ENCODE peak calls at places on chromosomes 16 and 17, in six cellular contexts. One of them, this sample, is unnamed.

GRCh38 chr17:61816538-61816937 is 46.8 kb downstream of the BRIP1 start:
- DNase-seq in activated CD8-positive, alpha-beta T cell treated with anti-CD3 and anti-CD28 coated beads for 36 hours: peak; percentile 12
- DNase-seq in AG09319: no peak
- DNase-seq in cardiac fibroblast: no peak
- DNase-seq in pancreas: no peak
- DNase-seq in astrocyte of the spinal cord: no peak
- DNase-seq in this sample: no peak

GRCh38 chr17:48614904-48615211 is 234 bp downstream of the HOXB8 start:
- DNase-seq in activated CD8-positive, alpha-beta T cell treated with anti-CD3 and anti-CD28 coated beads for 36 hours: no peak
- DNase-seq in AG09319: no peak
- DNase-seq in cardiac fibroblast: no peak
- DNase-seq in pancreas: no peak
- DNase-seq in astrocyte of the spinal cord: peak; percentile 86
- DNase-seq in this sample: no peak

GRCh38 chr16:4692460-4693295 is 684 bp upstream of the NUDT16L1 start:
- DNase-seq in activated CD8-positive, alpha-beta T cell treated with anti-CD3 and anti-CD28 coated beads for 36 hours: peak; percentile 19
- DNase-seq in AG09319: no peak
- DNase-seq in cardiac fibroblast: no peak
- DNase-seq in pancreas: peak; percentile 53
- DNase-seq in astrocyte of the spinal cord: no peak
- DNase-seq in this sample: no peak

GRCh38 chr17:57819273-57819672 is 30.6 kb downstream of the MRPS23 start:
- DNase-seq in activated CD8-positive, alpha-beta T cell treated with anti-CD3 and anti-CD28 coated beads for 36 hours: no peak
- DNase-seq in AG09319: no peak
- DNase-seq in cardiac fibroblast: no peak
- DNase-seq in pancreas: no peak
- DNase-seq in astrocyte of the spinal cord: no peak
- DNase-seq in this sample: no peak

GRCh38 chr16:53614346-53614745 is 89.3 kb downstream of the RPGRIP1L start:
- DNase-seq in activated CD8-positive, alpha-beta T cell treated with anti-CD3 and anti-CD28 coated beads for 36 hours: no peak
- DNase-seq in AG09319: no peak
- DNase-seq in cardiac fibroblast: peak; percentile 72
- DNase-seq in pancreas: no peak
- DNase-seq in astrocyte of the spinal cord: no peak
- DNase-seq in this sample: no peak

GRCh38 chr16:68115851-68116250 is 30.7 kb downstream of the NFATC3 start:
- DNase-seq in activated CD8-positive, alpha-beta T cell treated with anti-CD3 and anti-CD28 coated beads for 36 hours: no peak
- DNase-seq in AG09319: no peak
- DNase-seq in cardiac fibroblast: no peak
- DNase-seq in pancreas: no peak
- DNase-seq in astrocyte of the spinal cord: no peak
- DNase-seq in this sample: no peak

GRCh38 chr17:78541488-78542237 is 35.5 kb downstream of the DNAH17 start:
- DNase-seq in activated CD8-positive, alpha-beta T cell treated with anti-CD3 and anti-CD28 coated beads for 36 hours: peak; percentile 17
- DNase-seq in AG09319: no peak
- DNase-seq in cardiac fibroblast: peak; percentile 64
- DNase-seq in pancreas: peak; percentile 10
- DNase-seq in astrocyte of the spinal cord: no peak
- DNase-seq in this sample: no peak

GRCh38 chr16:87854053-87854906 is 15.0 kb downstream of the SLC7A5 start:
- DNase-seq in activated CD8-positive, alpha-beta T cell treated with anti-CD3 and anti-CD28 coated beads for 36 hours: peak; percentile 53
- DNase-seq in AG09319: no peak
- DNase-seq in cardiac fibroblast: peak; percentile 47
- DNase-seq in pancreas: no peak
- DNase-seq in astrocyte of the spinal cord: peak; percentile 78
- DNase-seq in this sample: no peak

GRCh38 chr17:42566215-42566872 is 556 bp upstream of the MLX start:
- DNase-seq in activated CD8-positive, alpha-beta T cell treated with anti-CD3 and anti-CD28 coated beads for 36 hours: no peak
- DNase-seq in AG09319: no peak
- DNase-seq in cardiac fibroblast: no peak
- DNase-seq in pancreas: no peak
- DNase-seq in astrocyte of the spinal cord: no peak
- DNase-seq in this sample: no peak

GRCh38 chr16:88681709-88682451 is 4.4 kb downstream of the SNAI3 start:
- DNase-seq in activated CD8-positive, alpha-beta T cell treated with anti-CD3 and anti-CD28 coated beads for 36 hours: peak; percentile 91
- DNase-seq in AG09319: no peak
- DNase-seq in cardiac fibroblast: no peak
- DNase-seq in pancreas: no peak
- DNase-seq in astrocyte of the spinal cord: no peak
- DNase-seq in this sample: no peak

GRCh38 chr17:19304209-19304608 is 58.3 kb downstream of the B9D1 start:
- DNase-seq in activated CD8-positive, alpha-beta T cell treated with anti-CD3 and anti-CD28 coated beads for 36 hours: peak; percentile 11
- DNase-seq in AG09319: no peak
- DNase-seq in cardiac fibroblast: peak; percentile 77
- DNase-seq in pancreas: no peak
- DNase-seq in astrocyte of the spinal cord: peak; percentile 58
- DNase-seq in this sample: no peak

DNA sequence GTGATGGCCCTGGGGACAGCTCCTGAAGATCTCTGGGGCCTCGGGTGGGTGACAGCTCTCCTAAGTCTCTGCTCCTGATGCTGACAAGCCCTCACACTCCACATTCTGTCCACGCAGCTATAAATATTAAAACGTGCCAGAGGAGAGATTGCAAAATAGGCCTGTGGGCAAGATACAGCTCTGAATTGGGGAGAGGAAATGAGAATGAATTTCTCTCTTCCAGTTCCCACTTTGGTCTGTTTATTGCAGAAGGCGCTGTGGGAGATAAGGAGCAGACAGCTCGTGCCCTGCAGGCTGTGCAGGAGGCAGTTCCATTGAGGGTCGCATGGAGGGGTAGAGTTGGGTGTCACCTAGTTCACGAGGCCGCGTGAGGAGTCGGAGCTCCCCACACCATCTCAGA is 87.5 kb upstream of the SDK2 start:
- DNase-seq in activated CD8-positive, alpha-beta T cell treated with anti-CD3 and anti-CD28 coated beads for 36 hours: no peak
- DNase-seq in AG09319: no peak
- DNase-seq in cardiac fibroblast: no peak
- DNase-seq in pancreas: no peak
- DNase-seq in astrocyte of the spinal cord: no peak
- DNase-seq in this sample: no peak
- TF ChIP-seq CTCF in activated CD8-positive, alpha-beta T cell treated with anti-CD3 and anti-CD28 coated beads for 36 hours: no peak
- TF ChIP-seq CTCF in AG09319: no peak
- TF ChIP-seq CTCF in cardiac fibroblast: no peak
- TF ChIP-seq CTCF in pancreas: no peak
- TF ChIP-seq CTCF in astrocyte of the spinal cord: no peak
- TF ChIP-seq CTCF in this sample: no peak

GRCh38 chr17:52389632-52390031 is 231.1 kb upstream of the CA10 start:
- DNase-seq in activated CD8-positive, alpha-beta T cell treated with anti-CD3 and anti-CD28 coated beads for 36 hours: no peak
- DNase-seq in AG09319: no peak
- DNase-seq in cardiac fibroblast: no peak
- DNase-seq in pancreas: no peak
- DNase-seq in astrocyte of the spinal cord: no peak
- DNase-seq in this sample: no peak

GRCh38 chr17:52390422-52390821 is 231.9 kb upstream of the CA10 start:
- DNase-seq in activated CD8-positive, alpha-beta T cell treated with anti-CD3 and anti-CD28 coated beads for 36 hours: no peak
- DNase-seq in AG09319: no peak
- DNase-seq in cardiac fibroblast: no peak
- DNase-seq in pancreas: no peak
- DNase-seq in astrocyte of the spinal cord: no peak
- DNase-seq in this sample: no peak

GRCh38 chr17:52384695-52385094 is 226.2 kb upstream of the CA10 start:
- DNase-seq in activated CD8-positive, alpha-beta T cell treated with anti-CD3 and anti-CD28 coated beads for 36 hours: no peak
- DNase-seq in AG09319: no peak
- DNase-seq in cardiac fibroblast: no peak
- DNase-seq in pancreas: no peak
- DNase-seq in astrocyte of the spinal cord: no peak
- DNase-seq in this sample: no peak

GRCh38 chr17:52383493-52384100 is 225.1 kb upstream of the CA10 start:
- DNase-seq in activated CD8-positive, alpha-beta T cell treated with anti-CD3 and anti-CD28 coated beads for 36 hours: peak; percentile 41
- DNase-seq in AG09319: no peak
- DNase-seq in cardiac fibroblast: peak; percentile 39
- DNase-seq in pancreas: no peak
- DNase-seq in astrocyte of the spinal cord: peak; percentile 8
- DNase-seq in this sample: no peak

GRCh38 chr17:52388941-52389340 is 230.4 kb upstream of the CA10 start:
- DNase-seq in activated CD8-positive, alpha-beta T cell treated with anti-CD3 and anti-CD28 coated beads for 36 hours: no peak
- DNase-seq in AG09319: no peak
- DNase-seq in cardiac fibroblast: no peak
- DNase-seq in pancreas: no peak
- DNase-seq in astrocyte of the spinal cord: no peak
- DNase-seq in this sample: no peak
- TF ChIP-seq CTCF in activated CD8-positive, alpha-beta T cell treated with anti-CD3 and anti-CD28 coated beads for 36 hours: no peak
- TF ChIP-seq CTCF in AG09319: no peak
- TF ChIP-seq CTCF in cardiac fibroblast: no peak
- TF ChIP-seq CTCF in pancreas: no peak
- TF ChIP-seq CTCF in astrocyte of the spinal cord: no peak
- TF ChIP-seq CTCF in this sample: no peak

DNA sequence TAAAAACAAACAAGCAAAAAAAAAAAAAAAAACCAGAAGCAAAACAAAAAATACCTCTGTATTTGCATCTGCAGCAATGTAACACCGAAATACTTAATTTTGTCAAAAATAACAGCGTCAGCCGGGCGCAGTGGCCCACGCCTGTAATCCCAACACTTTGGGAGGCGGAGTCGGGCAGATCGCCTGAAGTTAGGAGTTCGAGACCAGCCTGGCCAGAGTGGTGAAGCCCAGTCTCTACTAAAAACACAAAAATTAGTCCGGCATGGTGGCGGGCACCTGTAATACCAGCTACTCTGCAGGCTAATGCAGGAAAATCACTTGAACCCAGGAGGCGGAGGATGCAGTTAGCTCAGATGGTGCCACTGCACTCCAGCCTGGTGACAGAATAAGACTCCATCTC is 683.5 kb upstream of the CA10 start:
- DNase-seq in activated CD8-positive, alpha-beta T cell treated with anti-CD3 and anti-CD28 coated beads for 36 hours: no peak
- DNase-seq in AG09319: no peak
- DNase-seq in cardiac fibroblast: no peak
- DNase-seq in pancreas: no peak
- DNase-seq in astrocyte of the spinal cord: no peak
- DNase-seq in this sample: no peak
- TF ChIP-seq CTCF in activated CD8-positive, alpha-beta T cell treated with anti-CD3 and anti-CD28 coated beads for 36 hours: no peak
- TF ChIP-seq CTCF in AG09319: no peak
- TF ChIP-seq CTCF in cardiac fibroblast: no peak
- TF ChIP-seq CTCF in pancreas: no peak
- TF ChIP-seq CTCF in astrocyte of the spinal cord: no peak
- TF ChIP-seq CTCF in this sample: no peak

DNA sequence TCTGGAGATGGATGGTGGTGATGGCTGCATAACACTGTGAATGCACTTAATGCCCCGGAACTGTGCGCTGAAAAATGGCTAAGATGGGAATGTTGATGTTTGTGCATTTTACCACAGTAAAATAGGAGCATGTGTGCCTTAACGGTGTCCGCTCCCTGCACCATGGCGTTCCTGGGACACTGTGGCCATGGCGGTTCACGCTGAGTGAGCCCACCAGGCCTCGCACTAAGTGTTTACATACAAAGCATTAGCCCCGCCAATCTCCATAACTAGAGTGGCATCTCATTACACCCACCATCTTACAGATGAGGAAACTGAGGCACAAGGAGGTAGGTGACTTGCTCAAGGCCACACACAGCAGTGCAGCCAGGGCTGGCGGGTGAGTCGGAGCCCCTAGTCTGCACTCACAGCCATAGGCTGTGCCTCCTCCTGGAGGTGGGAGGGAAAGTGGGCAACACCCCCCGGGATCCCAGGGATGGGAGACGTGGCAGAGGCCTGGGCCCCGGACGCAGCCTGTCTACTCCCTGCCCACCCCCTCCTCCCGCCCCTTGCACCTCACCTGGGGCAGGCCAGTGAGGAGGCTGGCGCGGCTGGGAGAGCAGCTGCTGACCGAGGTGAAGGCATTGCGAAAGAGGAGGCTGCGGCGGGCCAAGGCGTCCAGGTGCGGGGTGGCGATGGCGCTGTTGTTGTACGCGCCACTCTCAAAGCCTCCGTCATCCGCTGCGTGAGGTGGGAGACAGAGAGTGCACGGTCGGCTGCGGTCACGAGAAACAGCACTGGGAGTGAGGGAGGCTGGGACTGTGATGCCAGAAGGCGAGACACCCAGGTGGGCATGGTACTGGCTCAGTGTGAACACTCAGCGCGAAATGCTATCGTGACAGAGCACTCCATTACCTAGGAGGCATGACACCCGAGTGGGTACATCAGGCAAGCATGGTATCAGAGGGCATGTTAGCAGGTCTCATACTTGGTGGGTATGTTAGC is 3.4 kb downstream of the SGSH start:
- DNase-seq in activated CD8-positive, alpha-beta T cell treated with anti-CD3 and anti-CD28 coated beads for 36 hours: no peak
- DNase-seq in AG09319: no peak
- DNase-seq in cardiac fibroblast: no peak
- DNase-seq in pancreas: no peak
- DNase-seq in astrocyte of the spinal cord: no peak
- DNase-seq in this sample: no peak
- TF ChIP-seq CTCF in activated CD8-positive, alpha-beta T cell treated with anti-CD3 and anti-CD28 coated beads for 36 hours: no peak
- TF ChIP-seq CTCF in AG09319: no peak
- TF ChIP-seq CTCF in cardiac fibroblast: no peak
- TF ChIP-seq CTCF in pancreas: no peak
- TF ChIP-seq CTCF in astrocyte of the spinal cord: no peak
- TF ChIP-seq CTCF in this sample: no peak